ENCODE peak calls at places on chromosomes 13 and 19, in four cellular contexts. P is heart left ventricle; H is adipocyte; O is CD4-positive, CD25-positive, alpha-beta regulatory T cell. J is an unnamed sample. For H3K4me1, the result is how much of the 10 kb centered on the place peaks cover.

GRCh38 chr13:37806666-37807065 is 62.9 kb downstream of the TRPC4 start:
- DNase-seq in H (no peak), O (no peak), P (no peak), J (no peak)

GRCh38 chr19:5323475-5323811 is 17.2 kb downstream of the PTPRS start:
- DNase-seq in P (no peak), O (no peak), H (no peak), J (no peak)

GRCh38 chr13:70339738-70340137 is 231.5 kb upstream of the KLHL1 start:
- DNase-seq in H (peak), O (no peak), P (no peak), J (no peak)

GRCh38 chr13:37889102-37889501 is 19.5 kb upstream of the TRPC4 start:
- DNase-seq in P (no peak), H (peak), O (no peak), J (no peak)

GRCh38 chr13:107277911-107278310 is 710.0 kb upstream of the ARGLU1 start:
- DNase-seq in O (no peak), P (no peak), H (no peak), J (no peak)

GRCh38 chr19:10724573-10725071 is 6.7 kb downstream of the DNM2 start:
- DNase-seq in P (no peak), H (peak), O (no peak), J (no peak)

GRCh38 chr13:106277483-106278154 is 257.8 kb downstream of the EFNB2 start:
- DNase-seq in O (no peak), P (peak), H (no peak), J (no peak)

GRCh38 chr13:86510792-86511191 is 711.6 kb upstream of the SLITRK6 start:
- DNase-seq in H (no peak), O (no peak), P (no peak), J (no peak)

GRCh38 chr13:110815471-110816204 is 99.2 kb downstream of the ANKRD10 start:
- DNase-seq in H (no peak), O (no peak), P (no peak), J (no peak)

GRCh38 chr19:17610384-17610783 is 54.9 kb downstream of the COLGALT1 start:
- DNase-seq in H (peak), O (peak), P (no peak), J (no peak)

GRCh38 chr13:28001837-28002473 is 13.5 kb upstream of the URAD start:
- DNase-seq in H (no peak), P (no peak), O (no peak), J (no peak)

GRCh38 chr19:49073514-49074378 is 1.2 kb upstream of the KCNA7 start:
- DNase-seq in H (no peak), P (no peak), O (no peak), J (no peak)

GRCh38 chr13:33016414-33017409 is at the start of gene KL:
- DNase-seq in P (peak), H (peak), O (no peak), J (no peak)

GRCh38 chr13:43307921-43308433 is 284.6 kb downstream of the DNAJC15 start:
- DNase-seq in P (peak), H (peak), O (no peak), J (no peak)

GRCh38 chr19:5580116-5580515 is 12.4 kb upstream of the TINCR start:
- DNase-seq in P (no peak), O (no peak), H (no peak), J (no peak)

GRCh38 chr13:39603424-39603947 is 493 bp upstream of the LHFPL6 start:
- DNase-seq in O (no peak), H (no peak), P (peak), J (no peak)

GRCh38 chr13:79267560-79267959 is 138.5 kb downstream of the RBM26 start:
- DNase-seq in H (no peak), O (no peak), P (no peak), J (no peak)

GRCh38 chr19:16588089-16588823 is 16.0 kb upstream of the SLC35E1 start:
- DNase-seq in H (no peak), O (peak), P (no peak), J (peak)

GRCh38 chr19:51688665-51689571 is 4.2 kb upstream of the SPACA6 start:
- DNase-seq in H (peak), P (peak), O (no peak), J (no peak)

GRCh38 chr13:81326913-81327312 is 986.0 kb upstream of the SPRY2 start:
- DNase-seq in H (no peak), P (no peak), O (no peak), J (no peak)

GRCh38 chr13:75151081-75151643 is 330.8 kb downstream of the TBC1D4 start:
- DNase-seq in P (no peak), O (no peak), H (peak), J (no peak)

GRCh38 chr13:33728271-33729037 is 89.5 kb upstream of the RFC3 start:
- DNase-seq in O (no peak), H (no peak), P (peak), J (no peak)

GRCh38 chr19:2274937-2275535 is 6.9 kb downstream of the PEAK3 start:
- DNase-seq in P (peak), H (peak), O (peak), J (no peak)

GRCh38 chr19:4386038-4386782 is 14.1 kb downstream of the SH3GL1 start:
- DNase-seq in O (no peak), H (peak), P (no peak), J (no peak)

GRCh38 chr19:34364462-34364829 is 550 bp upstream of the GPI start:
- DNase-seq in O (no peak), H (no peak), P (no peak), J (no peak)

GRCh38 chr19:34366670-34367423 is 1.9 kb downstream of the GPI start:
- DNase-seq in O (no peak), P (no peak), H (peak), J (no peak)

GRCh38 chr19:34367424-34367957 is 2.5 kb downstream of the GPI start:
- DNase-seq in P (no peak), O (no peak), H (no peak), J (no peak)

GRCh38 chr19:34364830-34365462 is at the start of gene GPI:
- DNase-seq in O (peak), P (peak), H (peak), J (peak)

DNA sequence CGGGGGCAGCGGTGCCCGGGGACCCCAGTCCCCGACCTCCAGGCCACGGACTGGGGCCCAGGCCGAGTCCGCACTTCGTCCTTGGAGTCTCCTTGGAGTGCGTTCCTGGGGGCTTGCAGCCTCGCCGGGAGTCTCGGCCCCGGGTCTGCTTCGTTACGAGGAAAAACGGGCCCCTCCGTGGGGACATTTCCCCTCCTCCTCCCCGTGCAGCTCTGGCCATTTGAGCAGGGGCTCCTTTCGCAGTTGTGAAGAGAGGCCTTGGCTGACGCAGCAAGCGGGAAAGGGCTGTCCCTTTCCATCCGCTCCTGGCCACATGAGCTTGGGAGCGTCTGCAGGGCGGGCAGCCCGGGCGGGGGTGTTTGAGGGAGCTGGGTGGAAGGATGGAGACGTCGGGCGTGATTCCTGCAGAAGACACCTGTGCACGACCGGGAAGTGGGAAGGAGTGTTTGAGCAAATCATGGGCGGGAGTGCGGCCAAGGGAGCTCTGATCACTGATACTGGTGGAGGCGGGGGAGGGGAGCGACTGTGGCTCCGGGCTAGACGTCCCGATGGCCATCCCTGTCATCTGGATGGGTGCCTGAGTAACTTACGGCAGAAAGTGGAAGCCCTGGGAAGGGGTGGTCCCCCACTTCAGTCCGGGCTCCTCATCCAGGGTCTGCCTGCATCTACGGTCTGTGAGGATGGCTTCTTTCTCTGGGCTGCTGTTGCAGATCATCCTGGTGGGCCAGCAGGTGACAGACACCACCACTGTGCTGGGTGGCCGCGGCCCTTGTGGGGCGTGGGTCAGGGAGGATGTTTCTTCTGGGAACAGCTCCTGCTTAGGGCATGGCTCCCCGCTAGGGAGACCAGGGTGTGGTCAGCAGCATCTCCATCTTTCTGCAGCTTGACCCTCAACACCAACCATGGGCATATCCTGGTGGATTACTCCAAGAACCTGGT is 736 bp downstream of the GPI start:
- DNase-seq in P (peak), H (peak), O (no peak), J (no peak)
- H3K4me1 ChIP-seq in P (under half), H (under half), O (under half), J (under half)

DNA sequence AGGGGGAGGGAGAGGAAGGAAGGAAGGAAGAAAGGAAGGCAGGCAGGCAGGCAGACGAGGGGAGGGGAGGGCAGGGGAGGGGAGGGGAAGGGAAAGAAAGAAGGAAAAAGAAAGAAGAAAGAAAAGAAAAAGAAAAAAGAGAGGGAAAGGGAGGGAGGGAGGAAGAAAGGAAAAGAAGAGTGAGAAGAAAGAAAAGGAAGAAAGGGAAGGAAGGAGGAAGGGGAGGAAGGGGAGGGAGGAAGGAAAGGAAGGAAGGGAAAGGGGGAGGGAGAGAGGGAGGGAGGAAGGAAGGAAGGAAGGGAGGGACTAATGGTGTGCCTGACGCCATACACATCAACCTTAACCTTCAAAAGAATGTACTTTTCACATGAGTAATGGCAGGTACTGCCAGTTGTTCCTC is 13.4 kb upstream of the DPY19L3 start:
- DNase-seq in H (no peak), P (no peak), O (no peak), J (no peak)
- H3K4me1 ChIP-seq in H (under half), P (under half), O (under half), J (under half)

GRCh38 chr19:14520543-14520942 is 2.3 kb upstream of the DNAJB1 start:
- DNase-seq in O (no peak), P (no peak), H (no peak), J (no peak)
- H3K4me1 ChIP-seq in O (half or more), P (under half), H (under half), J (half or more)

GRCh38 chr19:35269425-35270117 is 809 bp downstream of the USF2 start:
- DNase-seq in O (peak), H (peak), P (peak), J (peak)

GRCh38 chr19:35266149-35266903 is 2.4 kb upstream of the USF2 start:
- DNase-seq in H (no peak), P (peak), O (no peak), J (no peak)

GRCh38 chr19:35268546-35269424 is at the start of gene USF2:
- DNase-seq in H (peak), P (peak), O (peak), J (peak)

GRCh38 chr19:35266904-35267817 is 1.6 kb upstream of the USF2 start:
- DNase-seq in O (no peak), P (peak), H (peak), J (peak)

DNA sequence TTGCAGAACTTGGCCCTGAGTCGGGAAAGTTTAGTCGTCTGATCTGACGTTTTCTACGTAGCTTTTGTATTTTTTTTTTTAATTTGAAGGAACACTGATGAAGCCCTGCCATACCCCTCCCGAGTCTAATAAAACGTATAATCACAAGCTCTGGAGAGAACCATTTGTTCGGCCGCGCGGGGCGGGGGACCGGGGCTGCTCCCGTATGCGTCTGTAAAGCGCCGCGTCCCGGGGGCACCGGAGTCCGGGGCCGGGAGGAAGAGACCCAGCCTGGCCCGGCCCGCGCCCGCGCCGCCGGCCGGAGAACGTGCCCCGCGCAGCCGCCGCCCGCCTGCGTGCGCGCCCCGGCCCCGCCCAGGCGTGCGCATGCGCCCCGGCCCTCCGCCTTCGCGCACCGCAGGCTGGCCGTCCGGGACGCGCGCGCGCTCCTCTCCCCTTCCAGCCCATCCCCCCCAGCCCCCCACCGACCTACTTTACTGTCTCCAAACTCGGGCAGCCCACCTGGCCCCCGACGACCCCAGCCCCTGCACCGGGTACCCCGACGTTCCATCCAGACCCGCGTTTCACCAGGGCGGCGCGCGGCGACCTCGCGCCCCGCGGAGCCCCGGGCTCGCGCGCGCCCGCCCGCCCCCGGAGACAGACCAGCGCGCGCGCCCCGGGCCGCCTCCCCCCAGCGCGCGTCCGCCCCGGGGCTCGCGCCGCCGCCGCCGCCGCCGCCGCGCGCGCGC is 780 bp upstream of the USF2 start:
- DNase-seq in P (peak), H (peak), O (peak), J (peak)
- H3K4me1 ChIP-seq in P (under half), H (under half), O (under half), J (under half)

DNA sequence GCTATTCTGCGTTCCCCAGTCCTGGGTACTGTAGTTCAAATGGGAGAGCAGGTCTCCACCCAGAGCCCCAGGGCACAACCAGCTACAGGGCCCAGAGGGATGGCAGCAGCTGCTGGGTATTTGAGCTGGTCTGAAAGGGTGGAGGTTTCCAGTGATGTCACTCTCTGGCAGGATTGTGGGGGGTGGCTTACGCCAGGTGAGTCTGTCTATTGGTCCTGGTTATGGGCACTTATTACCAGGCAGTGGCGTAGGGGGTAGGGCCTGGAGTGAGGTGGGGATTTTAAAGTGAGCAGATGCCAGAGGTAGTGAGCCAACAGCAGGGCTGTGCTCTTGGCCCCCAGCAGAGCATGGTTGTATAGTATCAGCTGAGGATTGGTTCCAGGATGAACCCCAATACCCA is 6.2 kb downstream of the RPS19 start:
- DNase-seq in H (no peak), P (no peak), O (no peak), J (no peak)
- H3K4me1 ChIP-seq in H (half or more), P (under half), O (half or more), J (half or more)

DNA sequence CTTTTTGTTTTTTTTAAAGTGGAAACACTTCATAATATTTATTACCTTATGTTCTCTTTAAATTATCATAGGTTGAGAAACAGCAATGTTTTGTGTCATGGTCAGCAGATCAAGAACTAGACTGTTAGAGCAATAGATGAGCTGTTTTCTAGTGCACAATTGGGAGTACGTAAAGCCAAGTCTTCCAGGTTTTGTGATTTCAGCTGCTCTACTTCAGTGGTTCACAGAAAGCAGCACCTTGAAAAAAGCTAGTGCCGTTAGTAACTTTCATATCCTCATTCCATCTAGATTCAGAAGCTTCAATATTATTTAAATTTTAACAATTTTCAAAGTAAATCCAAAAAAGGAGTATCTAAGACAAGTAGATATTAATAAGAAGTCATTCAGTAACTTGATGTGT is 1.9 kb downstream of the GPR18 start:
- DNase-seq in H (no peak), P (no peak), O (no peak), J (no peak)
- H3K4me1 ChIP-seq in H (under half), P (under half), O (under half), J (under half)

J was measured in effector memory CD4-positive, alpha-beta T cell.